ENCODE peak calls at places on chromosomes 6 and 20, in five cellular contexts. One of them, this sample, is unnamed.

GRCh38 chr20:18103497-18103896 is 34.2 kb upstream of the KAT14 start:
- DNase-seq in neuronal stem cell: no peak
- DNase-seq in posterior vena cava: no peak
- DNase-seq in non-pigmented ciliary epithelial cell: no peak
- DNase-seq in GM23338: no peak
- DNase-seq in this sample: no peak

GRCh38 chr20:9143926-9144325 is 75.0 kb downstream of the PLCB4 start:
- DNase-seq in neuronal stem cell: no peak
- DNase-seq in posterior vena cava: no peak
- DNase-seq in non-pigmented ciliary epithelial cell: no peak
- DNase-seq in GM23338: no peak
- DNase-seq in this sample: no peak

GRCh38 chr6:143196525-143197225 is 136.0 kb downstream of the AIG1 start:
- DNase-seq in non-pigmented ciliary epithelial cell: no peak
- DNase-seq in GM23338: no peak
- DNase-seq in neuronal stem cell: no peak
- DNase-seq in posterior vena cava: no peak
- DNase-seq in this sample: peak; percentile 13

GRCh38 chr20:30910937-30911725 is 346.3 kb upstream of the DEFB115 start:
- DNase-seq in posterior vena cava: no peak
- DNase-seq in non-pigmented ciliary epithelial cell: no peak
- DNase-seq in neuronal stem cell: no peak
- DNase-seq in GM23338: no peak
- DNase-seq in this sample: no peak

GRCh38 chr6:33803571-33804053 is at the start of gene MLN:
- DNase-seq in posterior vena cava: no peak
- DNase-seq in GM23338: no peak
- DNase-seq in non-pigmented ciliary epithelial cell: no peak
- DNase-seq in neuronal stem cell: no peak
- DNase-seq in this sample: no peak

GRCh38 chr6:21831531-21832291 is 238.2 kb downstream of the SOX4 start:
- DNase-seq in GM23338: no peak
- DNase-seq in neuronal stem cell: no peak
- DNase-seq in posterior vena cava: no peak
- DNase-seq in non-pigmented ciliary epithelial cell: no peak
- DNase-seq in this sample: no peak

GRCh38 chr20:32387262-32387661 is 29.1 kb downstream of the ASXL1 start:
- DNase-seq in GM23338: no peak
- DNase-seq in non-pigmented ciliary epithelial cell: peak; percentile 13
- DNase-seq in posterior vena cava: no peak
- DNase-seq in neuronal stem cell: no peak
- DNase-seq in this sample: no peak

GRCh38 chr20:43140719-43141118 is 49.0 kb downstream of the PTPRT start:
- DNase-seq in neuronal stem cell: no peak
- DNase-seq in non-pigmented ciliary epithelial cell: no peak
- DNase-seq in GM23338: no peak
- DNase-seq in posterior vena cava: no peak
- DNase-seq in this sample: no peak

GRCh38 chr6:26312501-26313390 is 52.3 kb upstream of the BTN3A2 start:
- DNase-seq in GM23338: peak; percentile 84
- DNase-seq in posterior vena cava: peak; percentile 89
- DNase-seq in non-pigmented ciliary epithelial cell: no peak
- DNase-seq in neuronal stem cell: peak; percentile 81
- DNase-seq in this sample: peak; percentile 75

GRCh38 chr6:154951400-154952200 is 43.5 kb upstream of the TIAM2 start:
- DNase-seq in neuronal stem cell: no peak
- DNase-seq in GM23338: no peak
- DNase-seq in non-pigmented ciliary epithelial cell: no peak
- DNase-seq in posterior vena cava: no peak
- DNase-seq in this sample: no peak

GRCh38 chr20:51216850-51217249 is 193.9 kb upstream of the KCNG1 start:
- DNase-seq in GM23338: no peak
- DNase-seq in non-pigmented ciliary epithelial cell: no peak
- DNase-seq in posterior vena cava: no peak
- DNase-seq in neuronal stem cell: no peak
- DNase-seq in this sample: no peak

GRCh38 chr6:136077834-136078576 is 172.1 kb downstream of the MTFR2 start:
- DNase-seq in posterior vena cava: no peak
- DNase-seq in GM23338: no peak
- DNase-seq in neuronal stem cell: no peak
- DNase-seq in non-pigmented ciliary epithelial cell: peak; percentile 76
- DNase-seq in this sample: no peak

GRCh38 chr6:114247101-114247500 is 95.7 kb downstream of the HS3ST5 start:
- DNase-seq in neuronal stem cell: no peak
- DNase-seq in non-pigmented ciliary epithelial cell: no peak
- DNase-seq in posterior vena cava: no peak
- DNase-seq in GM23338: no peak
- DNase-seq in this sample: no peak

GRCh38 chr20:37907330-37907676 is 4.4 kb downstream of the VSTM2L start:
- DNase-seq in non-pigmented ciliary epithelial cell: no peak
- DNase-seq in GM23338: no peak
- DNase-seq in posterior vena cava: no peak
- DNase-seq in neuronal stem cell: no peak
- DNase-seq in this sample: no peak

GRCh38 chr6:158086706-158087518 is 81.2 kb downstream of the SERAC1 start:
- DNase-seq in non-pigmented ciliary epithelial cell: no peak
- DNase-seq in GM23338: no peak
- DNase-seq in posterior vena cava: no peak
- DNase-seq in neuronal stem cell: no peak
- DNase-seq in this sample: no peak